ENCODE peak calls at places on chromosomes 6 and 20, in ten cellular contexts. One of them, this sample, is unnamed.
A peak's percentile ranks its signal among the peaks of the same experiment; 100 is the strongest.

GRCh38 chr6:127215931-127216330 is 50.7 kb upstream of the RNF146 start:
- DNase-seq in nephron progenitor cell: no peak
- DNase-seq in AG08396: no peak
- DNase-seq in mucosa of gallbladder: no peak
- DNase-seq in endothelial cell: no peak
- DNase-seq in ureter: no peak
- DNase-seq in bronchial epithelial cell: no peak
- DNase-seq in Peyer's patch: no peak
- DNase-seq in GM12865: no peak
- DNase-seq in amniotic epithelial cell: no peak
- DNase-seq in this sample: no peak

GRCh38 chr6:137571854-137572253 is 77.7 kb upstream of the OLIG3 start:
- DNase-seq in bronchial epithelial cell: peak; percentile 50
- DNase-seq in AG08396: no peak
- DNase-seq in Peyer's patch: no peak
- DNase-seq in nephron progenitor cell: peak; percentile 52
- DNase-seq in amniotic epithelial cell: peak; percentile 22
- DNase-seq in ureter: no peak
- DNase-seq in GM12865: peak; percentile 70
- DNase-seq in mucosa of gallbladder: peak; percentile 49
- DNase-seq in endothelial cell: peak; percentile 63
- DNase-seq in this sample: no peak

GRCh38 chr20:63236116-63236837 is 572 bp downstream of the BIRC7 start:
- DNase-seq in Peyer's patch: no peak
- DNase-seq in nephron progenitor cell: no peak
- DNase-seq in AG08396: no peak
- DNase-seq in mucosa of gallbladder: no peak
- DNase-seq in GM12865: no peak
- DNase-seq in bronchial epithelial cell: no peak
- DNase-seq in ureter: no peak
- DNase-seq in amniotic epithelial cell: no peak
- DNase-seq in endothelial cell: no peak
- DNase-seq in this sample: no peak

GRCh38 chr6:112027942-112028674 is 25.8 kb upstream of the CCN6 start:
- DNase-seq in GM12865: peak; percentile 71
- DNase-seq in nephron progenitor cell: no peak
- DNase-seq in AG08396: no peak
- DNase-seq in mucosa of gallbladder: no peak
- DNase-seq in amniotic epithelial cell: peak; percentile 70
- DNase-seq in endothelial cell: no peak
- DNase-seq in ureter: no peak
- DNase-seq in bronchial epithelial cell: peak; percentile 42
- DNase-seq in Peyer's patch: no peak
- DNase-seq in this sample: no peak

GRCh38 chr6:42702200-42702599 is 20.2 kb downstream of the PRPH2 start:
- DNase-seq in bronchial epithelial cell: peak; percentile 80
- DNase-seq in AG08396: peak; percentile 40
- DNase-seq in nephron progenitor cell: no peak
- DNase-seq in amniotic epithelial cell: peak; percentile 89
- DNase-seq in GM12865: peak; percentile 35
- DNase-seq in Peyer's patch: no peak
- DNase-seq in endothelial cell: no peak
- DNase-seq in ureter: no peak
- DNase-seq in mucosa of gallbladder: no peak
- DNase-seq in this sample: no peak

GRCh38 chr20:15179426-15180190 is 842.2 kb upstream of the FLRT3 start:
- DNase-seq in Peyer's patch: no peak
- DNase-seq in mucosa of gallbladder: no peak
- DNase-seq in GM12865: no peak
- DNase-seq in nephron progenitor cell: no peak
- DNase-seq in AG08396: no peak
- DNase-seq in endothelial cell: no peak
- DNase-seq in bronchial epithelial cell: no peak
- DNase-seq in ureter: no peak
- DNase-seq in amniotic epithelial cell: no peak
- DNase-seq in this sample: no peak

GRCh38 chr6:73854998-73855718 is 159.2 kb downstream of the CD109 start:
- DNase-seq in bronchial epithelial cell: peak; percentile 58
- DNase-seq in endothelial cell: peak; percentile 33
- DNase-seq in GM12865: peak; percentile 72
- DNase-seq in amniotic epithelial cell: peak; percentile 70
- DNase-seq in nephron progenitor cell: peak; percentile 25
- DNase-seq in ureter: no peak
- DNase-seq in Peyer's patch: no peak
- DNase-seq in mucosa of gallbladder: no peak
- DNase-seq in AG08396: peak; percentile 48
- DNase-seq in this sample: no peak

GRCh38 chr6:32790306-32790705 is 26.5 kb downstream of the HLA-DOB start:
- DNase-seq in endothelial cell: no peak
- DNase-seq in bronchial epithelial cell: peak; percentile 60
- DNase-seq in nephron progenitor cell: no peak
- DNase-seq in amniotic epithelial cell: no peak
- DNase-seq in mucosa of gallbladder: no peak
- DNase-seq in GM12865: no peak
- DNase-seq in Peyer's patch: no peak
- DNase-seq in AG08396: no peak
- DNase-seq in ureter: no peak
- DNase-seq in this sample: no peak

GRCh38 chr20:8579060-8579459 is 447.0 kb downstream of the PLCB1 start:
- DNase-seq in AG08396: no peak
- DNase-seq in GM12865: no peak
- DNase-seq in Peyer's patch: no peak
- DNase-seq in nephron progenitor cell: no peak
- DNase-seq in mucosa of gallbladder: no peak
- DNase-seq in ureter: no peak
- DNase-seq in bronchial epithelial cell: no peak
- DNase-seq in amniotic epithelial cell: no peak
- DNase-seq in endothelial cell: no peak
- DNase-seq in this sample: no peak

GRCh38 chr20:32274359-32274758 is 3.1 kb upstream of the KIF3B start:
- DNase-seq in mucosa of gallbladder: no peak
- DNase-seq in ureter: no peak
- DNase-seq in bronchial epithelial cell: no peak
- DNase-seq in Peyer's patch: no peak
- DNase-seq in amniotic epithelial cell: no peak
- DNase-seq in GM12865: no peak
- DNase-seq in AG08396: no peak
- DNase-seq in endothelial cell: no peak
- DNase-seq in nephron progenitor cell: no peak
- DNase-seq in this sample: no peak

GRCh38 chr6:67818322-67818721 is 816.8 kb upstream of the ADGRB3 start:
- DNase-seq in mucosa of gallbladder: no peak
- DNase-seq in nephron progenitor cell: no peak
- DNase-seq in bronchial epithelial cell: no peak
- DNase-seq in GM12865: no peak
- DNase-seq in amniotic epithelial cell: no peak
- DNase-seq in Peyer's patch: no peak
- DNase-seq in ureter: no peak
- DNase-seq in AG08396: no peak
- DNase-seq in endothelial cell: no peak
- DNase-seq in this sample: no peak

GRCh38 chr6:18330548-18331066 is 56.5 kb upstream of the RNF144B start:
- DNase-seq in nephron progenitor cell: no peak
- DNase-seq in AG08396: no peak
- DNase-seq in mucosa of gallbladder: no peak
- DNase-seq in ureter: no peak
- DNase-seq in bronchial epithelial cell: no peak
- DNase-seq in Peyer's patch: no peak
- DNase-seq in amniotic epithelial cell: no peak
- DNase-seq in GM12865: peak; percentile 14
- DNase-seq in endothelial cell: no peak
- DNase-seq in this sample: no peak

GRCh38 chr20:31475032-31475431 is at the start of the genes DEFB124 and REM1:
- DNase-seq in Peyer's patch: peak; percentile 54
- DNase-seq in nephron progenitor cell: no peak
- DNase-seq in amniotic epithelial cell: no peak
- DNase-seq in AG08396: no peak
- DNase-seq in bronchial epithelial cell: no peak
- DNase-seq in mucosa of gallbladder: no peak
- DNase-seq in ureter: peak; percentile 59
- DNase-seq in GM12865: no peak
- DNase-seq in endothelial cell: no peak
- DNase-seq in this sample: no peak

GRCh38 chr6:47700596-47700995 is 2.2 kb downstream of the ADGRF4 start:
- DNase-seq in Peyer's patch: no peak
- DNase-seq in bronchial epithelial cell: peak; percentile 65
- DNase-seq in GM12865: no peak
- DNase-seq in mucosa of gallbladder: no peak
- DNase-seq in endothelial cell: no peak
- DNase-seq in ureter: no peak
- DNase-seq in amniotic epithelial cell: peak; percentile 46
- DNase-seq in nephron progenitor cell: no peak
- DNase-seq in AG08396: no peak
- DNase-seq in this sample: no peak

GRCh38 chr6:144895313-144895712 is 610.2 kb downstream of the UTRN start:
- DNase-seq in AG08396: no peak
- DNase-seq in endothelial cell: no peak
- DNase-seq in bronchial epithelial cell: no peak
- DNase-seq in GM12865: no peak
- DNase-seq in Peyer's patch: no peak
- DNase-seq in nephron progenitor cell: no peak
- DNase-seq in amniotic epithelial cell: no peak
- DNase-seq in mucosa of gallbladder: no peak
- DNase-seq in ureter: no peak
- DNase-seq in this sample: no peak

GRCh38 chr6:93523365-93523764 is 104.0 kb upstream of the EPHA7 start:
- DNase-seq in ureter: no peak
- DNase-seq in mucosa of gallbladder: no peak
- DNase-seq in AG08396: no peak
- DNase-seq in endothelial cell: no peak
- DNase-seq in amniotic epithelial cell: no peak
- DNase-seq in bronchial epithelial cell: no peak
- DNase-seq in Peyer's patch: no peak
- DNase-seq in nephron progenitor cell: no peak
- DNase-seq in GM12865: no peak
- DNase-seq in this sample: peak; percentile 55

GRCh38 chr20:32474009-32474716 is 111.0 kb downstream of the NOL4L start:
- DNase-seq in nephron progenitor cell: no peak
- DNase-seq in Peyer's patch: no peak
- DNase-seq in bronchial epithelial cell: no peak
- DNase-seq in ureter: no peak
- DNase-seq in GM12865: no peak
- DNase-seq in amniotic epithelial cell: no peak
- DNase-seq in AG08396: no peak
- DNase-seq in endothelial cell: peak; percentile 3
- DNase-seq in mucosa of gallbladder: no peak
- DNase-seq in this sample: no peak

GRCh38 chr6:22250486-22250885 is 46.4 kb downstream of the PRL start:
- DNase-seq in amniotic epithelial cell: no peak
- DNase-seq in nephron progenitor cell: no peak
- DNase-seq in endothelial cell: no peak
- DNase-seq in mucosa of gallbladder: no peak
- DNase-seq in ureter: no peak
- DNase-seq in GM12865: no peak
- DNase-seq in Peyer's patch: no peak
- DNase-seq in bronchial epithelial cell: no peak
- DNase-seq in AG08396: no peak
- DNase-seq in this sample: no peak

GRCh38 chr6:24988562-24988961 is 52.8 kb upstream of the RIPOR2 start:
- DNase-seq in GM12865: no peak
- DNase-seq in amniotic epithelial cell: no peak
- DNase-seq in AG08396: no peak
- DNase-seq in mucosa of gallbladder: no peak
- DNase-seq in ureter: no peak
- DNase-seq in nephron progenitor cell: no peak
- DNase-seq in bronchial epithelial cell: no peak
- DNase-seq in endothelial cell: no peak
- DNase-seq in Peyer's patch: no peak
- DNase-seq in this sample: no peak

GRCh38 chr20:39850821-39851330 is 838.2 kb downstream of the MAFB start:
- DNase-seq in amniotic epithelial cell: no peak
- DNase-seq in GM12865: no peak
- DNase-seq in Peyer's patch: no peak
- DNase-seq in bronchial epithelial cell: no peak
- DNase-seq in endothelial cell: no peak
- DNase-seq in nephron progenitor cell: peak; percentile 11
- DNase-seq in ureter: no peak
- DNase-seq in AG08396: no peak
- DNase-seq in mucosa of gallbladder: no peak
- DNase-seq in this sample: peak; percentile 18

GRCh38 chr20:38628580-38629470 is 27.2 kb downstream of the ARHGAP40 start:
- DNase-seq in nephron progenitor cell: no peak
- DNase-seq in ureter: no peak
- DNase-seq in AG08396: no peak
- DNase-seq in bronchial epithelial cell: no peak
- DNase-seq in mucosa of gallbladder: no peak
- DNase-seq in amniotic epithelial cell: no peak
- DNase-seq in Peyer's patch: no peak
- DNase-seq in endothelial cell: no peak
- DNase-seq in GM12865: no peak
- DNase-seq in this sample: no peak

GRCh38 chr6:14146459-14147096 is 29.0 kb downstream of the CD83 start:
- DNase-seq in ureter: no peak
- DNase-seq in Peyer's patch: no peak
- DNase-seq in mucosa of gallbladder: no peak
- DNase-seq in bronchial epithelial cell: no peak
- DNase-seq in nephron progenitor cell: peak; percentile 56
- DNase-seq in GM12865: no peak
- DNase-seq in AG08396: no peak
- DNase-seq in amniotic epithelial cell: no peak
- DNase-seq in endothelial cell: no peak
- DNase-seq in this sample: no peak

GRCh38 chr20:10521068-10521834 is 86.1 kb downstream of the SLX4IP start:
- DNase-seq in Peyer's patch: no peak
- DNase-seq in ureter: no peak
- DNase-seq in endothelial cell: no peak
- DNase-seq in GM12865: no peak
- DNase-seq in amniotic epithelial cell: peak; percentile 84
- DNase-seq in AG08396: peak; percentile 41
- DNase-seq in bronchial epithelial cell: peak; percentile 80
- DNase-seq in nephron progenitor cell: no peak
- DNase-seq in mucosa of gallbladder: no peak
- DNase-seq in this sample: no peak

GRCh38 chr6:1858865-1859264 is 249.2 kb downstream of the FOXC1 start:
- DNase-seq in AG08396: no peak
- DNase-seq in ureter: no peak
- DNase-seq in amniotic epithelial cell: no peak
- DNase-seq in nephron progenitor cell: no peak
- DNase-seq in GM12865: no peak
- DNase-seq in Peyer's patch: no peak
- DNase-seq in endothelial cell: no peak
- DNase-seq in mucosa of gallbladder: no peak
- DNase-seq in bronchial epithelial cell: no peak
- DNase-seq in this sample: no peak